ENCODE peak calls at places on chromosomes 7 and 10, in five cellular contexts. One of them, this sample, is unnamed.

GRCh38 chr7:25429731-25430130 is 201.4 kb upstream of the NPVF start:
- DNase-seq in EH: no peak
- DNase-seq in endothelial cell: no peak
- DNase-seq in fibroblast of pulmonary artery: no peak
- DNase-seq in H4: peak
- DNase-seq in this sample: no peak

GRCh38 chr10:102172288-102172687 is 20.1 kb downstream of the NOLC1 start:
- DNase-seq in EH: no peak
- DNase-seq in endothelial cell: no peak
- DNase-seq in H4: no peak
- DNase-seq in fibroblast of pulmonary artery: no peak
- DNase-seq in this sample: no peak

GRCh38 chr10:44898665-44899064 is 12.5 kb upstream of the TMEM72 start:
- DNase-seq in EH: no peak
- DNase-seq in endothelial cell: no peak
- DNase-seq in H4: no peak
- DNase-seq in fibroblast of pulmonary artery: no peak
- DNase-seq in this sample: no peak

GRCh38 chr10:132482090-132482489 is 55.5 kb upstream of the INPP5A start:
- DNase-seq in endothelial cell: no peak
- DNase-seq in fibroblast of pulmonary artery: peak
- DNase-seq in H4: no peak
- DNase-seq in EH: peak
- DNase-seq in this sample: no peak

GRCh38 chr10:110460111-110460809 is 37.4 kb upstream of the DUSP5 start:
- DNase-seq in H4: peak
- DNase-seq in endothelial cell: no peak
- DNase-seq in fibroblast of pulmonary artery: no peak
- DNase-seq in EH: peak
- DNase-seq in this sample: peak

GRCh38 chr10:5805680-5806079 is 7.6 kb downstream of the GDI2 start:
- DNase-seq in fibroblast of pulmonary artery: no peak
- DNase-seq in H4: no peak
- DNase-seq in endothelial cell: no peak
- DNase-seq in EH: no peak
- DNase-seq in this sample: no peak

GRCh38 chr10:16992611-16993119 is 136.9 kb downstream of the CUBN start:
- DNase-seq in EH: peak
- DNase-seq in fibroblast of pulmonary artery: no peak
- DNase-seq in H4: no peak
- DNase-seq in endothelial cell: no peak
- DNase-seq in this sample: no peak

GRCh38 chr7:114650491-114650890 is 235.9 kb downstream of the FOXP2 start:
- DNase-seq in endothelial cell: no peak
- DNase-seq in EH: no peak
- DNase-seq in fibroblast of pulmonary artery: no peak
- DNase-seq in H4: no peak
- DNase-seq in this sample: no peak

GRCh38 chr7:31007634-31008033 is 43.9 kb downstream of the GHRHR start:
- DNase-seq in H4: no peak
- DNase-seq in fibroblast of pulmonary artery: no peak
- DNase-seq in EH: no peak
- DNase-seq in endothelial cell: no peak
- DNase-seq in this sample: no peak

GRCh38 chr7:100157334-100158228 is 942 bp downstream of the TRAPPC14 start:
- DNase-seq in fibroblast of pulmonary artery: peak
- DNase-seq in endothelial cell: peak
- DNase-seq in H4: peak
- DNase-seq in EH: peak
- DNase-seq in this sample: no peak

GRCh38 chr10:29926649-29927048 is 132.7 kb downstream of the JCAD start:
- DNase-seq in fibroblast of pulmonary artery: peak
- DNase-seq in endothelial cell: no peak
- DNase-seq in EH: peak
- DNase-seq in H4: no peak
- DNase-seq in this sample: no peak

GRCh38 chr7:29249383-29249750 is 54.8 kb downstream of the CHN2 start:
- DNase-seq in EH: no peak
- DNase-seq in endothelial cell: no peak
- DNase-seq in fibroblast of pulmonary artery: no peak
- DNase-seq in H4: no peak
- DNase-seq in this sample: no peak

GRCh38 chr7:29859491-29860180 is 53.3 kb downstream of the WIPF3 start:
- DNase-seq in H4: no peak
- DNase-seq in EH: no peak
- DNase-seq in fibroblast of pulmonary artery: peak
- DNase-seq in endothelial cell: no peak
- DNase-seq in this sample: no peak

GRCh38 chr10:72134785-72135765 is 46.7 kb upstream of the SPOCK2 start:
- DNase-seq in EH: no peak
- DNase-seq in fibroblast of pulmonary artery: no peak
- DNase-seq in H4: no peak
- DNase-seq in endothelial cell: no peak
- DNase-seq in this sample: no peak

GRCh38 chr10:119340893-119341235 is 133.5 kb downstream of the GRK5 start:
- DNase-seq in EH: no peak
- DNase-seq in fibroblast of pulmonary artery: no peak
- DNase-seq in endothelial cell: no peak
- DNase-seq in H4: no peak
- DNase-seq in this sample: no peak

GRCh38 chr10:125299476-125299875 is 139.1 kb upstream of the CTBP2 start:
- DNase-seq in H4: no peak
- DNase-seq in endothelial cell: no peak
- DNase-seq in EH: no peak
- DNase-seq in fibroblast of pulmonary artery: no peak
- DNase-seq in this sample: no peak

GRCh38 chr7:98922392-98923107 is 44.2 kb downstream of the TRRAP start:
- DNase-seq in EH: peak
- DNase-seq in endothelial cell: no peak
- DNase-seq in H4: peak
- DNase-seq in fibroblast of pulmonary artery: peak
- DNase-seq in this sample: peak

GRCh38 chr7:96330193-96330592 is 8.3 kb upstream of the SLC25A13 start:
- DNase-seq in endothelial cell: no peak
- DNase-seq in EH: no peak
- DNase-seq in fibroblast of pulmonary artery: no peak
- DNase-seq in H4: no peak
- DNase-seq in this sample: no peak

GRCh38 chr10:108090476-108091215 is 926.1 kb upstream of the SORCS1 start:
- DNase-seq in endothelial cell: no peak
- DNase-seq in EH: no peak
- DNase-seq in fibroblast of pulmonary artery: no peak
- DNase-seq in H4: no peak
- DNase-seq in this sample: no peak

GRCh38 chr10:70354566-70355233 is 27.7 kb downstream of the LRRC20 start:
- DNase-seq in H4: no peak
- DNase-seq in EH: no peak
- DNase-seq in endothelial cell: no peak
- DNase-seq in fibroblast of pulmonary artery: no peak
- DNase-seq in this sample: no peak

GRCh38 chr10:13458107-13458761 is 70.6 kb downstream of the BEND7 start:
- DNase-seq in endothelial cell: no peak
- DNase-seq in EH: no peak
- DNase-seq in H4: no peak
- DNase-seq in fibroblast of pulmonary artery: no peak
- DNase-seq in this sample: no peak

GRCh38 chr7:44489955-44490350 is 505 bp downstream of the NUDCD3 start:
- DNase-seq in fibroblast of pulmonary artery: peak
- DNase-seq in EH: no peak
- DNase-seq in H4: no peak
- DNase-seq in endothelial cell: no peak
- DNase-seq in this sample: no peak

GRCh38 chr7:139570119-139570518 is 46.6 kb downstream of the CLEC2L start:
- DNase-seq in EH: peak
- DNase-seq in H4: no peak
- DNase-seq in endothelial cell: no peak
- DNase-seq in fibroblast of pulmonary artery: no peak
- DNase-seq in this sample: no peak

GRCh38 chr7:29095666-29096560 is 50.4 kb downstream of the CPVL start:
- DNase-seq in endothelial cell: no peak
- DNase-seq in EH: no peak
- DNase-seq in H4: no peak
- DNase-seq in fibroblast of pulmonary artery: no peak
- DNase-seq in this sample: no peak

GRCh38 chr7:78528964-78529363 is 730.4 kb downstream of the PHTF2 start:
- DNase-seq in H4: no peak
- DNase-seq in EH: peak
- DNase-seq in fibroblast of pulmonary artery: no peak
- DNase-seq in endothelial cell: no peak
- DNase-seq in this sample: no peak

GRCh38 chr7:158055726-158056510 is 531.7 kb downstream of the PTPRN2 start:
- DNase-seq in fibroblast of pulmonary artery: no peak
- DNase-seq in H4: no peak
- DNase-seq in EH: no peak
- DNase-seq in endothelial cell: no peak
- DNase-seq in this sample: no peak

GRCh38 chr7:927031-927671 is 27.3 kb downstream of the ADAP1 start:
- DNase-seq in EH: no peak
- DNase-seq in endothelial cell: no peak
- DNase-seq in fibroblast of pulmonary artery: no peak
- DNase-seq in H4: no peak
- DNase-seq in this sample: no peak

GRCh38 chr10:69086131-69086530 is 1.8 kb upstream of the SRGN start:
- DNase-seq in endothelial cell: peak
- DNase-seq in EH: peak
- DNase-seq in H4: no peak
- DNase-seq in fibroblast of pulmonary artery: peak
- DNase-seq in this sample: no peak

GRCh38 chr10:116836902-116837513 is 12.3 kb upstream of the ENO4 start:
- DNase-seq in H4: no peak
- DNase-seq in fibroblast of pulmonary artery: peak
- DNase-seq in endothelial cell: no peak
- DNase-seq in EH: peak
- DNase-seq in this sample: no peak

GRCh38 chr7:32428546-32428945 is 61.6 kb downstream of the LSM5 start:
- DNase-seq in EH: peak
- DNase-seq in H4: no peak
- DNase-seq in endothelial cell: peak
- DNase-seq in fibroblast of pulmonary artery: no peak
- DNase-seq in this sample: no peak

GRCh38 chr7:28106316-28106957 is 74.2 kb downstream of the JAZF1 start:
- DNase-seq in endothelial cell: no peak
- DNase-seq in H4: no peak
- DNase-seq in fibroblast of pulmonary artery: peak
- DNase-seq in EH: peak
- DNase-seq in this sample: no peak

GRCh38 chr7:50798126-50798525 is 15.4 kb upstream of the GRB10 start:
- DNase-seq in endothelial cell: no peak
- DNase-seq in EH: no peak
- DNase-seq in fibroblast of pulmonary artery: no peak
- DNase-seq in H4: no peak
- DNase-seq in this sample: no peak

GRCh38 chr7:43758861-43759683 is 592 bp downstream of the BLVRA start:
- DNase-seq in endothelial cell: peak
- DNase-seq in H4: no peak
- DNase-seq in fibroblast of pulmonary artery: peak
- DNase-seq in EH: peak
- DNase-seq in this sample: peak

GRCh38 chr10:120456626-120457430 is at the start of gene PLPP4:
- DNase-seq in H4: no peak
- DNase-seq in EH: peak
- DNase-seq in fibroblast of pulmonary artery: peak
- DNase-seq in endothelial cell: peak
- DNase-seq in this sample: peak

GRCh38 chr7:157983442-157984137 is 604.0 kb downstream of the PTPRN2 start:
- DNase-seq in H4: no peak
- DNase-seq in EH: no peak
- DNase-seq in endothelial cell: no peak
- DNase-seq in fibroblast of pulmonary artery: no peak
- DNase-seq in this sample: no peak

GRCh38 chr10:86258488-86258887 is 108.1 kb downstream of the GRID1 start:
- DNase-seq in fibroblast of pulmonary artery: peak
- DNase-seq in H4: no peak
- DNase-seq in endothelial cell: no peak
- DNase-seq in EH: peak
- DNase-seq in this sample: no peak

GRCh38 chr10:76675951-76676587 is 961.5 kb downstream of the KCNMA1 start:
- DNase-seq in EH: peak
- DNase-seq in endothelial cell: no peak
- DNase-seq in H4: peak
- DNase-seq in fibroblast of pulmonary artery: peak
- DNase-seq in this sample: no peak

GRCh38 chr7:98913612-98914011 is 35.3 kb downstream of the TRRAP start:
- DNase-seq in H4: no peak
- DNase-seq in endothelial cell: no peak
- DNase-seq in fibroblast of pulmonary artery: no peak
- DNase-seq in EH: peak
- DNase-seq in this sample: no peak